ENCODE peak calls at places on chromosomes 7 and 10, in six cellular contexts. Z is Kasumi-1, D is left cardiac atrium, V is endothelial cell of umbilical vein, Q is AG08395, G is lower leg skin. F is an unnamed sample.

GRCh38 chr10:18159596-18159995 is 19.4 kb downstream of the CACNB2 start:
- DNase-seq in Z (no peak), D (no peak), V (no peak), Q (no peak), G (no peak), F (no peak)

GRCh38 chr7:78983483-78983882 is 470.0 kb downstream of the MAGI2 start:
- DNase-seq in Z (no peak), D (no peak), V (no peak), Q (no peak), G (no peak), F (no peak)

GRCh38 chr10:110893559-110894179 is 21.9 kb downstream of the PDCD4 start:
- DNase-seq in Z (peak; percentile 94), D (no peak), V (peak; percentile 62), Q (peak; percentile 57), G (no peak), F (peak; percentile 71)

GRCh38 chr7:128890306-128891109 is 20.0 kb downstream of the KCP start:
- DNase-seq in Z (no peak), D (peak; percentile 60), V (no peak), Q (no peak), G (no peak), F (no peak)

GRCh38 chr7:50664461-50664922 is 99.3 kb upstream of the DDC start:
- DNase-seq in Z (no peak), D (no peak), V (peak; percentile 79), Q (peak; percentile 77), G (no peak), F (no peak)

GRCh38 chr10:21677551-21677950 is 143.5 kb downstream of the MLLT10 start:
- DNase-seq in Z (no peak), D (no peak), V (no peak), Q (no peak), G (no peak), F (no peak)

GRCh38 chr7:25098096-25099046 is 26.7 kb downstream of the CYCS start:
- DNase-seq in Z (peak; percentile 85), D (peak; percentile 48), V (peak; percentile 73), Q (peak; percentile 79), G (peak; percentile 24), F (peak; percentile 49)

GRCh38 chr7:115230882-115231508 is 309.1 kb downstream of the MDFIC start:
- DNase-seq in Z (peak; percentile 14), D (no peak), V (peak; percentile 93), Q (peak; percentile 82), G (no peak), F (no peak)

GRCh38 chr10:82378146-82378545 is 503.2 kb downstream of the NRG3 start:
- DNase-seq in Z (no peak), D (peak; percentile 67), V (peak; percentile 87), Q (no peak), G (no peak), F (no peak)

GRCh38 chr10:101067356-101068083 is 5.7 kb downstream of the KAZALD1 start:
- DNase-seq in Z (peak; percentile 96), D (peak; percentile 77), V (peak; percentile 85), Q (peak; percentile 76), G (peak; percentile 60), F (peak; percentile 86)

GRCh38 chr10:87505366-87506113 is 847 bp downstream of the MINPP1 start:
- DNase-seq in Z (peak; percentile 65), D (peak; percentile 56), V (peak; percentile 71), Q (peak; percentile 70), G (peak; percentile 23), F (no peak)

GRCh38 chr10:110992011-110992800 is 72.8 kb downstream of the SHOC2 start:
- DNase-seq in Z (no peak), D (no peak), V (no peak), Q (no peak), G (no peak), F (no peak)

GRCh38 chr7:159050703-159051102 is 94.0 kb downstream of the VIPR2 start:
- DNase-seq in Z (no peak), D (no peak), V (no peak), Q (no peak), G (no peak), F (no peak)

GRCh38 chr10:63466168-63466935 is 575 bp upstream of the JMJD1C start:
- DNase-seq in Z (peak; percentile 67), D (peak; percentile 67), V (peak; percentile 77), Q (peak; percentile 47), G (peak; percentile 37), F (peak; percentile 37)

GRCh38 chr10:102963237-102963886 is 45.3 kb downstream of the CNNM2 start:
- DNase-seq in Z (no peak), D (no peak), V (peak; percentile 39), Q (no peak), G (no peak), F (no peak)

GRCh38 chr7:1520574-1521234 is 9.8 kb upstream of the MAFK start:
- DNase-seq in Z (no peak), D (no peak), V (peak; percentile 85), Q (no peak), G (no peak), F (no peak)

GRCh38 chr10:49552277-49552676 is 13.4 kb upstream of the ERCC6 start:
- DNase-seq in Z (no peak), D (no peak), V (peak; percentile 83), Q (peak; percentile 66), G (peak; percentile 37), F (no peak)

GRCh38 chr7:36775673-36776072 is 51.4 kb upstream of the AOAH start:
- DNase-seq in Z (peak; percentile 85), D (no peak), V (no peak), Q (no peak), G (no peak), F (no peak)

GRCh38 chr10:35271086-35271834 is 65.0 kb upstream of the CCNY start:
- DNase-seq in Z (no peak), D (no peak), V (no peak), Q (no peak), G (no peak), F (no peak)

GRCh38 chr10:93991596-93992284 is 2.0 kb upstream of the PLCE1 start:
- DNase-seq in Z (no peak), D (peak; percentile 77), V (peak; percentile 29), Q (peak; percentile 86), G (no peak), F (no peak)

GRCh38 chr10:6173203-6173602 is 29.5 kb upstream of the PFKFB3 start:
- DNase-seq in Z (peak; percentile 43), D (no peak), V (no peak), Q (no peak), G (no peak), F (peak; percentile 38)

GRCh38 chr7:10257438-10257837 is 716.2 kb upstream of the PHF14 start:
- DNase-seq in Z (no peak), D (no peak), V (no peak), Q (no peak), G (no peak), F (no peak)

GRCh38 chr10:124344266-124344590 is 74.5 kb downstream of the OAT start:
- DNase-seq in Z (no peak), D (no peak), V (no peak), Q (no peak), G (no peak), F (no peak)

GRCh38 chr7:69932034-69932628 is 333.9 kb downstream of the AUTS2 start:
- DNase-seq in Z (no peak), D (no peak), V (no peak), Q (peak; percentile 43), G (no peak), F (no peak)

GRCh38 chr7:118195837-118196474 is 12.0 kb downstream of the LSM8 start:
- DNase-seq in Z (peak; percentile 71), D (peak; percentile 43), V (peak; percentile 68), Q (peak; percentile 52), G (no peak), F (peak; percentile 54)

GRCh38 chr7:76302299-76303056 is at the start of gene HSPB1:
- DNase-seq in Z (peak; percentile 92), D (peak; percentile 96), V (peak; percentile 98), Q (peak; percentile 94), G (peak; percentile 94), F (peak; percentile 73)

GRCh38 chr7:74388880-74389415 is 64.8 kb upstream of the GTF2IRD1 start:
- DNase-seq in Z (no peak), D (no peak), V (no peak), Q (no peak), G (no peak), F (no peak)

GRCh38 chr10:132377326-132377725 is 19.7 kb upstream of the PWWP2B start:
- DNase-seq in Z (no peak), D (no peak), V (no peak), Q (no peak), G (no peak), F (no peak)

GRCh38 chr10:36559990-36560389 is 565.4 kb upstream of the ANKRD30A start:
- DNase-seq in Z (no peak), D (no peak), V (no peak), Q (peak; percentile 9), G (no peak), F (no peak)

GRCh38 chr7:112567388-112567787 is 86.6 kb downstream of the LSMEM1 start:
- DNase-seq in Z (no peak), D (no peak), V (no peak), Q (no peak), G (no peak), F (no peak)

GRCh38 chr10:18659784-18660561 is 742 bp downstream of the ARL5B start:
- DNase-seq in Z (peak; percentile 73), D (no peak), V (no peak), Q (peak; percentile 8), G (no peak), F (no peak)

GRCh38 chr10:13099144-13099665 is 758 bp upstream of the OPTN start:
- DNase-seq in Z (peak; percentile 74), D (no peak), V (no peak), Q (peak; percentile 74), G (peak; percentile 64), F (peak; percentile 34)

GRCh38 chr10:11064832-11065231 is 47.2 kb downstream of the CELF2 start:
- DNase-seq in Z (no peak), D (no peak), V (no peak), Q (no peak), G (no peak), F (no peak)

GRCh38 chr7:102883098-102883860 is 29.5 kb upstream of the LRRC17 start:
- DNase-seq in Z (no peak), D (no peak), V (peak; percentile 82), Q (no peak), G (no peak), F (no peak)

F was measured in naive thymus-derived CD8-positive, alpha-beta T cell.